ENCODE peak calls at places on chromosomes 6 and 20, in four cellular contexts. J is naive thymus-derived CD8-positive, alpha-beta T cell; M is tibial artery; Y is breast epithelium. K is an unnamed sample.
A peak's percentile ranks its signal among the peaks of the same experiment; 100 is the strongest.

GRCh38 chr6:118317581-118318563 is 230.2 kb upstream of the PLN start:
- DNase-seq in J (no peak), Y (no peak), M (no peak), K (no peak)

GRCh38 chr20:62707981-62708521 is 585 bp upstream of the NTSR1 start:
- DNase-seq in M (no peak), J (no peak), Y (no peak), K (no peak)

GRCh38 chr6:90413867-90414266 is 117.2 kb upstream of the BACH2 start:
- DNase-seq in J (peak; percentile 90), Y (no peak), M (no peak), K (peak; percentile 85)

GRCh38 chr6:122400467-122401089 is 1.1 kb downstream of the HSF2 start:
- DNase-seq in Y (no peak), J (no peak), M (no peak), K (no peak)

GRCh38 chr6:79646006-79646405 is 14.9 kb downstream of the SH3BGRL2 start:
- DNase-seq in J (peak; percentile 76), M (no peak), Y (no peak), K (no peak)

GRCh38 chr6:1821188-1822183 is 211.8 kb downstream of the FOXC1 start:
- DNase-seq in J (no peak), Y (no peak), M (no peak), K (no peak)

GRCh38 chr6:155717369-155717768 is 261.7 kb upstream of the NOX3 start:
- DNase-seq in J (no peak), Y (no peak), M (no peak), K (no peak)

GRCh38 chr20:5654557-5654956 is 95.6 kb upstream of the SHLD1 start:
- DNase-seq in J (no peak), M (no peak), Y (no peak), K (no peak)

GRCh38 chr20:57398231-57398821 is 7.1 kb downstream of the RBM38 start:
- DNase-seq in Y (no peak), M (no peak), J (peak; percentile 98), K (peak; percentile 95)

GRCh38 chr6:17863971-17864754 is 123.3 kb downstream of the KIF13A start:
- DNase-seq in Y (no peak), M (peak; percentile 40), J (no peak), K (no peak)

GRCh38 chr20:35006531-35006971 is 50.9 kb downstream of the MYH7B start:
- DNase-seq in J (no peak), M (peak; percentile 15), Y (no peak), K (no peak)

GRCh38 chr20:17530716-17531536 is at the start of gene BFSP1:
- DNase-seq in J (no peak), Y (peak; percentile 58), M (no peak), K (peak; percentile 19)

GRCh38 chr6:47203968-47204611 is 105.6 kb downstream of the TNFRSF21 start:
- DNase-seq in M (no peak), J (no peak), Y (no peak), K (no peak)

GRCh38 chr6:30331981-30332380 is 5.3 kb downstream of the TRIM39 start:
- DNase-seq in J (no peak), Y (no peak), M (no peak), K (no peak)

K was measured in central memory CD4-positive, alpha-beta T cell.